ENCODE peak calls at places on chromosomes 7 and 10, in ten cellular contexts. One of them, this sample, is unnamed.
A peak's percentile ranks its signal among the peaks of the same experiment; 100 is the strongest.

GRCh38 chr7:79988642-79989041 is 146.0 kb upstream of the GNAI1 start:
- DNase-seq in left ventricle myocardium inferior: no peak
- DNase-seq in DND-41: no peak
- DNase-seq in HCT116: no peak
- DNase-seq in astrocyte of the cerebellum: no peak
- DNase-seq in tibial artery: no peak
- DNase-seq in lower lobe of right lung: no peak
- DNase-seq in tibial nerve: no peak
- DNase-seq in spleen: no peak
- DNase-seq in neuronal stem cell: no peak
- DNase-seq in this sample: no peak

GRCh38 chr7:149855368-149856305 is 17.5 kb downstream of the ZNF862 start:
- DNase-seq in left ventricle myocardium inferior: no peak
- DNase-seq in DND-41: no peak
- DNase-seq in HCT116: peak; percentile 78
- DNase-seq in astrocyte of the cerebellum: peak; percentile 90
- DNase-seq in tibial artery: no peak
- DNase-seq in lower lobe of right lung: no peak
- DNase-seq in tibial nerve: no peak
- DNase-seq in spleen: no peak
- DNase-seq in neuronal stem cell: no peak
- DNase-seq in this sample: no peak

GRCh38 chr10:83469719-83470336 is 669.5 kb upstream of the GHITM start:
- DNase-seq in left ventricle myocardium inferior: no peak
- DNase-seq in DND-41: no peak
- DNase-seq in HCT116: no peak
- DNase-seq in astrocyte of the cerebellum: no peak
- DNase-seq in tibial artery: no peak
- DNase-seq in lower lobe of right lung: no peak
- DNase-seq in tibial nerve: no peak
- DNase-seq in spleen: no peak
- DNase-seq in neuronal stem cell: no peak
- DNase-seq in this sample: no peak

GRCh38 chr10:29081971-29082699 is 206.7 kb upstream of the LYZL1 start:
- DNase-seq in left ventricle myocardium inferior: peak; percentile 33
- DNase-seq in DND-41: no peak
- DNase-seq in HCT116: no peak
- DNase-seq in astrocyte of the cerebellum: no peak
- DNase-seq in tibial artery: no peak
- DNase-seq in lower lobe of right lung: no peak
- DNase-seq in tibial nerve: no peak
- DNase-seq in spleen: no peak
- DNase-seq in neuronal stem cell: no peak
- DNase-seq in this sample: no peak

GRCh38 chr7:70694357-70694908 is 437.5 kb upstream of the GALNT17 start:
- DNase-seq in left ventricle myocardium inferior: peak; percentile 42
- DNase-seq in DND-41: peak; percentile 57
- DNase-seq in HCT116: no peak
- DNase-seq in astrocyte of the cerebellum: no peak
- DNase-seq in tibial artery: no peak
- DNase-seq in lower lobe of right lung: peak; percentile 53
- DNase-seq in tibial nerve: peak; percentile 10
- DNase-seq in spleen: no peak
- DNase-seq in neuronal stem cell: peak; percentile 58
- DNase-seq in this sample: no peak

GRCh38 chr10:106711313-106711906 is 453.1 kb downstream of the SORCS1 start:
- DNase-seq in left ventricle myocardium inferior: peak; percentile 32
- DNase-seq in DND-41: peak; percentile 38
- DNase-seq in HCT116: peak; percentile 6
- DNase-seq in astrocyte of the cerebellum: no peak
- DNase-seq in tibial artery: peak; percentile 33
- DNase-seq in lower lobe of right lung: peak; percentile 64
- DNase-seq in tibial nerve: peak; percentile 32
- DNase-seq in spleen: no peak
- DNase-seq in neuronal stem cell: peak; percentile 9
- DNase-seq in this sample: peak; percentile 60

GRCh38 chr10:121522841-121523240 is 75.4 kb downstream of the FGFR2 start:
- DNase-seq in left ventricle myocardium inferior: no peak
- DNase-seq in DND-41: no peak
- DNase-seq in HCT116: no peak
- DNase-seq in astrocyte of the cerebellum: no peak
- DNase-seq in tibial artery: no peak
- DNase-seq in lower lobe of right lung: no peak
- DNase-seq in tibial nerve: no peak
- DNase-seq in spleen: no peak
- DNase-seq in neuronal stem cell: no peak
- DNase-seq in this sample: no peak

GRCh38 chr10:123429631-123430257 is 236.4 kb upstream of the GPR26 start:
- DNase-seq in left ventricle myocardium inferior: no peak
- DNase-seq in DND-41: no peak
- DNase-seq in HCT116: no peak
- DNase-seq in astrocyte of the cerebellum: no peak
- DNase-seq in tibial artery: no peak
- DNase-seq in lower lobe of right lung: no peak
- DNase-seq in tibial nerve: no peak
- DNase-seq in spleen: no peak
- DNase-seq in neuronal stem cell: no peak
- DNase-seq in this sample: no peak

GRCh38 chr10:54368984-54369383 is 432.0 kb downstream of the PCDH15 start:
- DNase-seq in left ventricle myocardium inferior: no peak
- DNase-seq in DND-41: no peak
- DNase-seq in HCT116: no peak
- DNase-seq in astrocyte of the cerebellum: no peak
- DNase-seq in tibial artery: no peak
- DNase-seq in lower lobe of right lung: no peak
- DNase-seq in tibial nerve: no peak
- DNase-seq in spleen: no peak
- DNase-seq in neuronal stem cell: no peak
- DNase-seq in this sample: no peak

GRCh38 chr7:150857276-150858055 is 5.1 kb downstream of the AOC1 start:
- DNase-seq in left ventricle myocardium inferior: no peak
- DNase-seq in DND-41: no peak
- DNase-seq in HCT116: no peak
- DNase-seq in astrocyte of the cerebellum: no peak
- DNase-seq in tibial artery: no peak
- DNase-seq in lower lobe of right lung: no peak
- DNase-seq in tibial nerve: no peak
- DNase-seq in spleen: no peak
- DNase-seq in neuronal stem cell: no peak
- DNase-seq in this sample: no peak

GRCh38 chr7:17787257-17787656 is 153.0 kb downstream of the SNX13 start:
- DNase-seq in left ventricle myocardium inferior: no peak
- DNase-seq in DND-41: no peak
- DNase-seq in HCT116: no peak
- DNase-seq in astrocyte of the cerebellum: no peak
- DNase-seq in tibial artery: no peak
- DNase-seq in lower lobe of right lung: no peak
- DNase-seq in tibial nerve: no peak
- DNase-seq in spleen: no peak
- DNase-seq in neuronal stem cell: no peak
- DNase-seq in this sample: no peak

GRCh38 chr7:124550036-124550435 is 215.6 kb downstream of the GPR37 start:
- DNase-seq in left ventricle myocardium inferior: no peak
- DNase-seq in DND-41: no peak
- DNase-seq in HCT116: no peak
- DNase-seq in astrocyte of the cerebellum: no peak
- DNase-seq in tibial artery: no peak
- DNase-seq in lower lobe of right lung: no peak
- DNase-seq in tibial nerve: no peak
- DNase-seq in spleen: no peak
- DNase-seq in neuronal stem cell: no peak
- DNase-seq in this sample: no peak

GRCh38 chr7:116888895-116889294 is 26.5 kb downstream of the CAPZA2 start:
- DNase-seq in left ventricle myocardium inferior: no peak
- DNase-seq in DND-41: no peak
- DNase-seq in HCT116: no peak
- DNase-seq in astrocyte of the cerebellum: no peak
- DNase-seq in tibial artery: no peak
- DNase-seq in lower lobe of right lung: no peak
- DNase-seq in tibial nerve: no peak
- DNase-seq in spleen: no peak
- DNase-seq in neuronal stem cell: no peak
- DNase-seq in this sample: no peak

GRCh38 chr10:73907841-73908517 is 3.0 kb upstream of the PLAU start:
- DNase-seq in left ventricle myocardium inferior: peak; percentile 44
- DNase-seq in DND-41: no peak
- DNase-seq in HCT116: no peak
- DNase-seq in astrocyte of the cerebellum: no peak
- DNase-seq in tibial artery: peak; percentile 72
- DNase-seq in lower lobe of right lung: peak; percentile 67
- DNase-seq in tibial nerve: peak; percentile 50
- DNase-seq in spleen: no peak
- DNase-seq in neuronal stem cell: no peak
- DNase-seq in this sample: no peak

GRCh38 chr10:13528875-13529713 is at the start of gene BEND7:
- DNase-seq in left ventricle myocardium inferior: peak; percentile 53
- DNase-seq in DND-41: no peak
- DNase-seq in HCT116: no peak
- DNase-seq in astrocyte of the cerebellum: no peak
- DNase-seq in tibial artery: no peak
- DNase-seq in lower lobe of right lung: peak; percentile 59
- DNase-seq in tibial nerve: no peak
- DNase-seq in spleen: no peak
- DNase-seq in neuronal stem cell: no peak
- DNase-seq in this sample: no peak

GRCh38 chr7:129213828-129214227 is 11.0 kb upstream of the AHCYL2 start:
- DNase-seq in left ventricle myocardium inferior: no peak
- DNase-seq in DND-41: peak; percentile 17
- DNase-seq in HCT116: no peak
- DNase-seq in astrocyte of the cerebellum: no peak
- DNase-seq in tibial artery: no peak
- DNase-seq in lower lobe of right lung: no peak
- DNase-seq in tibial nerve: peak; percentile 25
- DNase-seq in spleen: no peak
- DNase-seq in neuronal stem cell: no peak
- DNase-seq in this sample: no peak

GRCh38 chr10:3887404-3887803 is 102.4 kb upstream of the KLF6 start:
- DNase-seq in left ventricle myocardium inferior: no peak
- DNase-seq in DND-41: no peak
- DNase-seq in HCT116: no peak
- DNase-seq in astrocyte of the cerebellum: no peak
- DNase-seq in tibial artery: no peak
- DNase-seq in lower lobe of right lung: no peak
- DNase-seq in tibial nerve: no peak
- DNase-seq in spleen: no peak
- DNase-seq in neuronal stem cell: no peak
- DNase-seq in this sample: no peak

DNA sequence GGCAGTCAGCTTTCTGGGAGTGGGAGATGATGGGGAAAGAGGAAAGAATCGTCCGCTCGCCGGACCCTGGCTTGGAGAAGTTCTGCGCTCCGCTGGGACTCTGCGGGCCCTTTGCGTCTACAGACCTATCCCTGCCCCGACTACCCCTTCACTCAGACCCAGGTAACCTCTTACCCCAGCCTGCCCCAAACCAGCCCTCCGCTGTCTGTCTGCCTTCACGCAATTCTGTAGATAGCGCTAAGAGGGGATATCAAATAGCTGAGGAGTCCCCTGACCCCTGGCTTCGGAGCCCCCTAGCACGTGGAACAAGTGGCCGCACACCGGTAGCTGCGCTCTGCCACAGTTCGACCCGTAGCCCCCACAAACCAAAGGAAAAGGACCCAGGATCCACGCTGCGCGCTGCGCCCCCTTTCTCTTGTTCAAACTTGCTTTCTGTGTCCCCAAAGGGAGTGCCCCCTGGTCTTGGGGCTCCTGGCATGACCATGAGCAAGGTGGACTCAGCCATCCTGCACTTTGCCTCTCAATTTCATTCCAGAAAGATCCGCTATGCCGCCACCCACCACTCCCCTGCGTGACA is 7.0 kb downstream of the HOXA4 start:
- DNase-seq in left ventricle myocardium inferior: no peak
- DNase-seq in DND-41: no peak
- DNase-seq in HCT116: no peak
- DNase-seq in astrocyte of the cerebellum: no peak
- DNase-seq in tibial artery: no peak
- DNase-seq in lower lobe of right lung: no peak
- DNase-seq in tibial nerve: no peak
- DNase-seq in spleen: no peak
- DNase-seq in neuronal stem cell: no peak
- DNase-seq in this sample: no peak
- H3K4me3 ChIP-seq in left ventricle myocardium inferior: no peak overlapping the region
- H3K4me3 ChIP-seq in DND-41: no peak overlapping the region
- H3K4me3 ChIP-seq in HCT116: peak overlapping the region; percentile 27
- H3K4me3 ChIP-seq in astrocyte of the cerebellum: peak overlapping the region; percentile 50
- H3K4me3 ChIP-seq in tibial artery: no peak overlapping the region
- H3K4me3 ChIP-seq in lower lobe of right lung: peak overlapping the region; percentile 51
- H3K4me3 ChIP-seq in tibial nerve: peak overlapping the region; percentile 9
- H3K4me3 ChIP-seq in spleen: no peak overlapping the region
- H3K4me3 ChIP-seq in neuronal stem cell: no peak overlapping the region
- H3K4me3 ChIP-seq in this sample: no peak overlapping the region

GRCh38 chr7:67484244-67484751 is 487.7 kb downstream of the TYW1 start:
- DNase-seq in left ventricle myocardium inferior: peak; percentile 23
- DNase-seq in DND-41: peak; percentile 58
- DNase-seq in HCT116: peak; percentile 38
- DNase-seq in astrocyte of the cerebellum: peak; percentile 42
- DNase-seq in tibial artery: peak; percentile 25
- DNase-seq in lower lobe of right lung: no peak
- DNase-seq in tibial nerve: peak; percentile 49
- DNase-seq in spleen: no peak
- DNase-seq in neuronal stem cell: peak; percentile 75
- DNase-seq in this sample: peak; percentile 60
- H3K4me3 ChIP-seq in left ventricle myocardium inferior: peak overlapping the region; percentile 52
- H3K4me3 ChIP-seq in DND-41: no peak overlapping the region
- H3K4me3 ChIP-seq in HCT116: no peak overlapping the region
- H3K4me3 ChIP-seq in astrocyte of the cerebellum: peak overlapping the region; percentile 14
- H3K4me3 ChIP-seq in tibial artery: peak overlapping the region; percentile 19
- H3K4me3 ChIP-seq in lower lobe of right lung: peak overlapping the region; percentile 35
- H3K4me3 ChIP-seq in tibial nerve: no peak overlapping the region
- H3K4me3 ChIP-seq in spleen: no peak overlapping the region
- H3K4me3 ChIP-seq in neuronal stem cell: peak overlapping the region; percentile 6
- H3K4me3 ChIP-seq in this sample: no peak overlapping the region

GRCh38 chr7:90709501-90710465 is 113.7 kb downstream of the CDK14 start:
- DNase-seq in left ventricle myocardium inferior: no peak
- DNase-seq in DND-41: no peak
- DNase-seq in HCT116: no peak
- DNase-seq in astrocyte of the cerebellum: peak; percentile 55
- DNase-seq in tibial artery: peak; percentile 36
- DNase-seq in lower lobe of right lung: no peak
- DNase-seq in tibial nerve: peak; percentile 32
- DNase-seq in spleen: no peak
- DNase-seq in neuronal stem cell: no peak
- DNase-seq in this sample: no peak
- H3K4me3 ChIP-seq in left ventricle myocardium inferior: peak overlapping the region; percentile 43
- H3K4me3 ChIP-seq in DND-41: no peak overlapping the region
- H3K4me3 ChIP-seq in HCT116: no peak overlapping the region
- H3K4me3 ChIP-seq in astrocyte of the cerebellum: no peak overlapping the region
- H3K4me3 ChIP-seq in tibial artery: peak overlapping the region; percentile 30
- H3K4me3 ChIP-seq in lower lobe of right lung: no peak overlapping the region
- H3K4me3 ChIP-seq in tibial nerve: peak overlapping the region; percentile 10
- H3K4me3 ChIP-seq in spleen: peak overlapping the region; percentile 8
- H3K4me3 ChIP-seq in neuronal stem cell: peak overlapping the region; percentile 2
- H3K4me3 ChIP-seq in this sample: no peak overlapping the region

DNA sequence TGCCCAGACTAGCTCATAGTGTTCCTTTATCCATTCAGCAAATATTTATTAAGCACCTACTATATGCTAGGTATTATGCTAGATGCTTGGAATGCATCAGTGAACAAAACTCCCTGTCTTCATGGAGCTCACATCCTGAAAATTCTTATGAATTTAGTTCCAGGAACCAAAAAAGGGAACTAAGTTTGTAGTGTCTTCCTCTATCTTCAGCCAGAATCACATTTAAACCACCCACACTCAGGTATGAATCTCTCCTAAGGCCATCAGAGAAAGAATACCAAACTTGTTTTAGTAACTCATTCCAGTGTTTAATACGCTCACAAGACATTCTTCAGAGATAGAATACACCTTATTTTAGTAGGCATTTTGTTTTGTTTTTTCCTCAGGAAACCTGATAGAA is 10.1 kb upstream of the EGR2 start:
- DNase-seq in left ventricle myocardium inferior: no peak
- DNase-seq in DND-41: no peak
- DNase-seq in HCT116: no peak
- DNase-seq in astrocyte of the cerebellum: no peak
- DNase-seq in tibial artery: no peak
- DNase-seq in lower lobe of right lung: no peak
- DNase-seq in tibial nerve: no peak
- DNase-seq in spleen: no peak
- DNase-seq in neuronal stem cell: no peak
- DNase-seq in this sample: no peak
- H3K4me3 ChIP-seq in left ventricle myocardium inferior: no peak overlapping the region
- H3K4me3 ChIP-seq in DND-41: no peak overlapping the region
- H3K4me3 ChIP-seq in HCT116: no peak overlapping the region
- H3K4me3 ChIP-seq in astrocyte of the cerebellum: no peak overlapping the region
- H3K4me3 ChIP-seq in tibial artery: no peak overlapping the region
- H3K4me3 ChIP-seq in lower lobe of right lung: no peak overlapping the region
- H3K4me3 ChIP-seq in tibial nerve: no peak overlapping the region
- H3K4me3 ChIP-seq in spleen: no peak overlapping the region
- H3K4me3 ChIP-seq in neuronal stem cell: no peak overlapping the region
- H3K4me3 ChIP-seq in this sample: no peak overlapping the region